ENCODE peak calls at places on chromosomes 5 and 9, in eight cellular contexts. W is ovary; V is upper lobe of right lung; I is CD8-positive, alpha-beta T cell; X is WERI-Rb-1; R is WTC11; B is MCF 10A; Z is nephron progenitor cell. N is an unnamed sample.

GRCh38 chr9:114366334-114367128 is 21.3 kb downstream of the AKNA start:
- DNase-seq in V (peak), R (no peak), I (no peak), X (no peak), Z (no peak), B (peak), W (no peak), N (no peak)

GRCh38 chr5:150615141-150615699 is 25.2 kb upstream of the SYNPO start:
- DNase-seq in Z (no peak), W (peak), B (peak), R (no peak), X (peak), V (no peak), I (no peak), N (no peak)

GRCh38 chr5:130871346-130872086 is 293.5 kb downstream of the HINT1 start:
- DNase-seq in W (no peak), Z (peak), B (peak), R (peak), I (peak), X (peak), V (no peak), N (no peak)

GRCh38 chr5:16552666-16553343 is 64.0 kb downstream of the RETREG1 start:
- DNase-seq in I (peak), B (peak), R (peak), Z (peak), V (peak), W (peak), X (peak), N (peak)

GRCh38 chr9:95876595-95876994 is 1.1 kb downstream of the ERCC6L2 start:
- DNase-seq in I (no peak), R (no peak), B (peak), X (no peak), W (no peak), V (no peak), Z (no peak), N (no peak)

GRCh38 chr9:28207657-28208056 is 634.4 kb upstream of the C9orf72 start:
- DNase-seq in I (no peak), R (no peak), X (no peak), V (no peak), W (no peak), Z (no peak), B (no peak), N (no peak)

GRCh38 chr9:116484483-116484776 is 202.7 kb upstream of the TRIM32 start:
- DNase-seq in R (no peak), X (no peak), Z (no peak), I (no peak), V (no peak), W (no peak), B (no peak), N (no peak)

GRCh38 chr5:142316051-142316450 is 8.8 kb downstream of the SPRY4 start:
- DNase-seq in V (no peak), X (no peak), I (no peak), Z (no peak), B (peak), W (no peak), R (no peak), N (no peak)

GRCh38 chr5:149960272-149961185 is at the start of gene SLC26A2:
- DNase-seq in Z (peak), R (peak), B (peak), X (peak), V (peak), I (peak), W (peak), N (peak)

GRCh38 chr5:179142434-179143198 is 82.4 kb downstream of the ZNF354C start:
- DNase-seq in V (no peak), Z (no peak), I (no peak), R (no peak), W (no peak), B (peak), X (no peak), N (no peak)

GRCh38 chr5:54742417-54742889 is 224.9 kb downstream of the SNX18 start:
- DNase-seq in X (no peak), Z (no peak), B (peak), R (no peak), W (no peak), V (no peak), I (no peak), N (peak)

GRCh38 chr5:113053614-113054013 is 77.0 kb downstream of the DCP2 start:
- DNase-seq in B (no peak), X (no peak), R (no peak), W (peak), Z (no peak), I (no peak), V (no peak), N (no peak)

GRCh38 chr5:160959804-160960203 is 107.8 kb upstream of the ATP10B start:
- DNase-seq in V (peak), W (no peak), X (no peak), B (peak), R (no peak), Z (no peak), I (no peak), N (no peak)

GRCh38 chr5:30866142-30866541 is 327.3 kb upstream of the CDH6 start:
- DNase-seq in X (no peak), I (no peak), R (no peak), V (no peak), B (no peak), Z (no peak), W (no peak), N (no peak)

GRCh38 chr9:98536542-98537173 is 172.1 kb downstream of the GABBR2 start:
- DNase-seq in Z (no peak), V (no peak), R (peak), X (peak), I (no peak), B (peak), W (no peak), N (peak)

GRCh38 chr9:88947581-88948573 is 43.4 kb upstream of the S1PR3 start:
- DNase-seq in B (no peak), I (no peak), Z (no peak), R (no peak), W (no peak), X (no peak), V (no peak), N (no peak)

GRCh38 chr5:136236479-136237083 is 43.6 kb upstream of the SMIM32 start:
- DNase-seq in V (no peak), R (no peak), B (no peak), W (no peak), Z (no peak), X (no peak), I (no peak), N (no peak)

GRCh38 chr5:88675758-88676636 is 207.0 kb downstream of the MEF2C start:
- DNase-seq in I (no peak), Z (peak), R (peak), X (peak), W (no peak), V (peak), B (no peak), N (peak)

GRCh38 chr5:38557309-38557710 is 864 bp upstream of the LIFR start:
- DNase-seq in I (no peak), R (no peak), Z (no peak), X (no peak), B (no peak), V (no peak), W (no peak), N (no peak)
- TF ChIP-seq CTCF in I (no peak), R (no peak), Z (no peak), X (no peak), B (no peak), V (no peak), W (no peak), N (no peak)

GRCh38 chr5:41852293-41852692 is 17.9 kb downstream of the OXCT1 start:
- DNase-seq in R (no peak), W (no peak), X (no peak), B (no peak), Z (no peak), V (no peak), I (no peak), N (no peak)
- TF ChIP-seq CTCF in R (no peak), W (no peak), X (no peak), B (no peak), Z (no peak), V (no peak), I (no peak), N (no peak)

GRCh38 chr9:129437626-129438323 is 183.1 kb downstream of the C9orf50 start:
- DNase-seq in X (peak), V (no peak), I (no peak), W (peak), Z (no peak), B (no peak), R (peak), N (no peak)
- TF ChIP-seq CTCF in X (peak), V (no peak), I (no peak), W (no peak), Z (no peak), B (no peak), R (no peak), N (no peak)

DNA sequence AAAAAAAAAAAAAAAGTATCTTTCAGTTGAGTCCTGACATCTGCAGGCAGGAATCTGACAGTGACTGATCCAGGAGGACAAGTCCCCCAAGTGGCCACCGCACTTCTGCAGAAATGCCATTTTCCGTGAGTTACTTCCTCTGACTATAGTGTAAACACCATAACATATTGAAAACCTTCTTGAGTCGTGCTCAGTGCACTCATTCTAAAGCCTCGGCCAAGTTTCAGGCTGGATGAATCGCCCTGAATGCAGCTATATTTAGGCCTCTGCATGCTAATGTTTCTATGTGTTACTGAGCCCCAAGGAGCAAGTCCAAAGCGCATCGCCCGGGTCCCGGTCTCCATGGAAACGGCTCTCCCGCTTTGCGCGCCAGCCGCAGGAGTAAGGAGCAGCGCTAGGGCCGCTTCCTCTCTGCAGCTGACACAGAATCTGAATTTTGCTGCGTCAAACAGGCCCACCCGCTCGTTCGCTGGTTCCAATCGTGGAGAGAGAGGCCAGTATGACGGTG is 335.4 kb downstream of the MSX2 start:
- DNase-seq in R (peak), Z (peak), W (no peak), B (no peak), X (no peak), I (no peak), V (no peak), N (peak)
- TF ChIP-seq CTCF in R (no peak), Z (no peak), W (no peak), B (no peak), X (no peak), I (no peak), V (no peak), N (no peak)

N was measured in endothelial cell.